ENCODE peak calls at places on chromosomes 3 and 15, in nine cellular contexts. R is HFFc6; F is activated T-cell treated with anti-CD3 and anti-CD28 coated beads for 1 hour; M is NCI-H1092 treated with DMSO at 0.1 percent for 48 hours; W is caudate nucleus; V is NCI-H524; I is activated CD8-positive, alpha-beta memory T cell treated with anti-CD3 and anti-CD28 coated beads, Interleukin-2, amount 50 U/mL, for 48 hours; Y is kidney glomerular epithelial cell; E is activated naive CD8-positive, alpha-beta T cell treated with anti-CD3 and anti-CD28 coated beads for 36 hours. A is an unnamed sample.

GRCh38 chr3:68855620-68856019 is 76.7 kb downstream of the TAFA4 start:
- DNase-seq in R (no peak), E (no peak), W (no peak), M (no peak), F (no peak), I (no peak), Y (no peak), V (no peak), A (no peak)

GRCh38 chr3:97793415-97794019 is 28.3 kb upstream of the CRYBG3 start:
- DNase-seq in E (no peak), M (peak; percentile 71), Y (peak; percentile 43), W (no peak), V (peak; percentile 78), R (peak; percentile 47), F (no peak), I (no peak), A (peak; percentile 68)

GRCh38 chr15:90203922-90204321 is 2.8 kb downstream of the SEMA4B start:
- DNase-seq in W (no peak), M (no peak), I (no peak), Y (no peak), V (no peak), E (no peak), F (no peak), R (no peak), A (no peak)

GRCh38 chr3:4107430-4107829 is 195.7 kb upstream of the SETMAR start:
- DNase-seq in E (no peak), M (no peak), V (peak; percentile 10), F (no peak), W (no peak), Y (no peak), I (no peak), R (no peak), A (no peak)

GRCh38 chr3:161851941-161852566 is 355.4 kb downstream of the OTOL1 start:
- DNase-seq in E (peak; percentile 17), Y (peak; percentile 22), M (peak; percentile 37), I (peak; percentile 74), F (no peak), R (peak; percentile 30), V (peak; percentile 84), W (no peak), A (peak; percentile 49)

GRCh38 chr15:98823012-98823458 is 174.7 kb downstream of the IGF1R start:
- DNase-seq in W (no peak), E (no peak), F (no peak), R (peak; percentile 73), Y (peak; percentile 61), I (no peak), M (no peak), V (no peak), A (no peak)

GRCh38 chr15:49490963-49491362 is 67.9 kb downstream of the FGF7 start:
- DNase-seq in R (no peak), E (no peak), W (no peak), F (no peak), I (no peak), M (no peak), V (no peak), Y (no peak), A (no peak)

GRCh38 chr3:115341208-115341607 is 194.1 kb upstream of the ZBTB20 start:
- DNase-seq in E (no peak), I (no peak), W (no peak), Y (peak; percentile 69), V (no peak), F (no peak), M (no peak), R (peak; percentile 39), A (no peak)